ENCODE peak calls at places on chromosome 13, in ten cellular contexts. One of them, this sample, is unnamed.

GRCh38 chr13:66312312-66313087 is 917.6 kb downstream of the PCDH9 start:
- DNase-seq in HCT116: no peak
- DNase-seq in astrocyte of the spinal cord: peak; percentile 92
- DNase-seq in fibroblast of pulmonary artery: peak; percentile 85
- DNase-seq in vagina: no peak
- DNase-seq in K562: no peak
- DNase-seq in PC-3: peak; percentile 80
- DNase-seq in prostate gland: peak; percentile 68
- DNase-seq in retinal pigment epithelial cell: peak; percentile 11
- DNase-seq in colonic mucosa: peak; percentile 61
- DNase-seq in this sample: peak; percentile 81

GRCh38 chr13:110759710-110760109 is 46.2 kb downstream of the ING1 start:
- DNase-seq in HCT116: no peak
- DNase-seq in astrocyte of the spinal cord: peak; percentile 32
- DNase-seq in fibroblast of pulmonary artery: peak; percentile 74
- DNase-seq in vagina: no peak
- DNase-seq in K562: no peak
- DNase-seq in PC-3: peak; percentile 42
- DNase-seq in prostate gland: no peak
- DNase-seq in retinal pigment epithelial cell: no peak
- DNase-seq in colonic mucosa: no peak
- DNase-seq in this sample: peak; percentile 80

GRCh38 chr13:32233062-32233461 is 82.1 kb downstream of the ZAR1L start:
- DNase-seq in HCT116: no peak
- DNase-seq in astrocyte of the spinal cord: no peak
- DNase-seq in fibroblast of pulmonary artery: no peak
- DNase-seq in vagina: no peak
- DNase-seq in K562: no peak
- DNase-seq in PC-3: no peak
- DNase-seq in prostate gland: no peak
- DNase-seq in retinal pigment epithelial cell: no peak
- DNase-seq in colonic mucosa: no peak
- DNase-seq in this sample: no peak

GRCh38 chr13:106183410-106184128 is 351.9 kb downstream of the EFNB2 start:
- DNase-seq in HCT116: no peak
- DNase-seq in astrocyte of the spinal cord: no peak
- DNase-seq in fibroblast of pulmonary artery: no peak
- DNase-seq in vagina: no peak
- DNase-seq in K562: no peak
- DNase-seq in PC-3: no peak
- DNase-seq in prostate gland: no peak
- DNase-seq in retinal pigment epithelial cell: no peak
- DNase-seq in colonic mucosa: peak; percentile 85
- DNase-seq in this sample: no peak

GRCh38 chr13:71727036-71727435 is 140.0 kb downstream of the DACH1 start:
- DNase-seq in HCT116: no peak
- DNase-seq in astrocyte of the spinal cord: no peak
- DNase-seq in fibroblast of pulmonary artery: no peak
- DNase-seq in vagina: no peak
- DNase-seq in K562: no peak
- DNase-seq in PC-3: no peak
- DNase-seq in prostate gland: no peak
- DNase-seq in retinal pigment epithelial cell: no peak
- DNase-seq in colonic mucosa: no peak
- DNase-seq in this sample: no peak

GRCh38 chr13:27967736-27968315 is 1.3 kb downstream of the CDX2 start:
- DNase-seq in HCT116: no peak
- DNase-seq in astrocyte of the spinal cord: no peak
- DNase-seq in fibroblast of pulmonary artery: no peak
- DNase-seq in vagina: no peak
- DNase-seq in K562: no peak
- DNase-seq in PC-3: no peak
- DNase-seq in prostate gland: no peak
- DNase-seq in retinal pigment epithelial cell: no peak
- DNase-seq in colonic mucosa: no peak
- DNase-seq in this sample: no peak

GRCh38 chr13:46369506-46370268 is 17.4 kb downstream of the RUBCNL start:
- DNase-seq in HCT116: no peak
- DNase-seq in astrocyte of the spinal cord: peak; percentile 88
- DNase-seq in fibroblast of pulmonary artery: peak; percentile 70
- DNase-seq in vagina: no peak
- DNase-seq in K562: no peak
- DNase-seq in PC-3: no peak
- DNase-seq in prostate gland: no peak
- DNase-seq in retinal pigment epithelial cell: no peak
- DNase-seq in colonic mucosa: no peak
- DNase-seq in this sample: peak; percentile 89

GRCh38 chr13:42215578-42216421 is 56.2 kb upstream of the AKAP11 start:
- DNase-seq in HCT116: peak; percentile 29
- DNase-seq in astrocyte of the spinal cord: peak; percentile 60
- DNase-seq in fibroblast of pulmonary artery: peak; percentile 65
- DNase-seq in vagina: no peak
- DNase-seq in K562: peak; percentile 4
- DNase-seq in PC-3: peak; percentile 53
- DNase-seq in prostate gland: no peak
- DNase-seq in retinal pigment epithelial cell: no peak
- DNase-seq in colonic mucosa: peak; percentile 21
- DNase-seq in this sample: peak; percentile 8

GRCh38 chr13:99984463-99985242 is 3.1 kb downstream of the ZIC2 start:
- DNase-seq in HCT116: no peak
- DNase-seq in astrocyte of the spinal cord: peak; percentile 32
- DNase-seq in fibroblast of pulmonary artery: no peak
- DNase-seq in vagina: no peak
- DNase-seq in K562: no peak
- DNase-seq in PC-3: no peak
- DNase-seq in prostate gland: no peak
- DNase-seq in retinal pigment epithelial cell: no peak
- DNase-seq in colonic mucosa: no peak
- DNase-seq in this sample: no peak

GRCh38 chr13:59745395-59745788 is 418.3 kb downstream of the DIAPH3 start:
- DNase-seq in HCT116: no peak
- DNase-seq in astrocyte of the spinal cord: peak; percentile 39
- DNase-seq in fibroblast of pulmonary artery: peak; percentile 59
- DNase-seq in vagina: no peak
- DNase-seq in K562: no peak
- DNase-seq in PC-3: no peak
- DNase-seq in prostate gland: no peak
- DNase-seq in retinal pigment epithelial cell: no peak
- DNase-seq in colonic mucosa: no peak
- DNase-seq in this sample: no peak

GRCh38 chr13:98686281-98686680 is 66.2 kb downstream of the SLC15A1 start:
- DNase-seq in HCT116: no peak
- DNase-seq in astrocyte of the spinal cord: no peak
- DNase-seq in fibroblast of pulmonary artery: no peak
- DNase-seq in vagina: no peak
- DNase-seq in K562: no peak
- DNase-seq in PC-3: no peak
- DNase-seq in prostate gland: no peak
- DNase-seq in retinal pigment epithelial cell: no peak
- DNase-seq in colonic mucosa: no peak
- DNase-seq in this sample: no peak
- H3K4me3 ChIP-seq in HCT116: no peak overlapping the region
- H3K4me3 ChIP-seq in astrocyte of the spinal cord: no peak overlapping the region
- H3K4me3 ChIP-seq in fibroblast of pulmonary artery: no peak overlapping the region
- H3K4me3 ChIP-seq in vagina: no peak overlapping the region
- H3K4me3 ChIP-seq in K562: no peak overlapping the region
- H3K4me3 ChIP-seq in PC-3: no peak overlapping the region
- H3K4me3 ChIP-seq in prostate gland: no peak overlapping the region
- H3K4me3 ChIP-seq in retinal pigment epithelial cell: no peak overlapping the region
- H3K4me3 ChIP-seq in colonic mucosa: no peak overlapping the region
- H3K4me3 ChIP-seq in this sample: no peak overlapping the region

DNA sequence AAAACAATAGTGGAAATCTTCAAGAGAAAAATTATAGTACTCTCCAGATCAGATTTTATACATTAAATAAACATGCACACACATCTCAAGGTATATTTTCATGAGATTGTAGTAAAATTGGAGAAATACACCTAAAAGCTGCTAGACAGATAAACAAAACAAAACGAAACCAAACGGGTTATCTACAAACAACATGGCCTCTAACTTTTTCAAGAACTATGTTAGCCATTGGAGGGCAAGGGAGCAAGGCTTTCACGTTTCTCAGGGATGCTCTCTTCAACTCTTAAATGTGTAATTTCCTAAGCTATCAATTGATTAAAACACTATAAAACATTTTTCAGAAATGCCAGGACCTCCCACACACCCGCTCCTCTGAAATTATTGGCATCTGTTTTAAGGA is 1262.4 kb upstream of the PCDH20 start:
- DNase-seq in HCT116: no peak
- DNase-seq in astrocyte of the spinal cord: no peak
- DNase-seq in fibroblast of pulmonary artery: no peak
- DNase-seq in vagina: no peak
- DNase-seq in K562: no peak
- DNase-seq in PC-3: no peak
- DNase-seq in prostate gland: no peak
- DNase-seq in retinal pigment epithelial cell: no peak
- DNase-seq in colonic mucosa: no peak
- DNase-seq in this sample: no peak
- H3K4me3 ChIP-seq in HCT116: no peak overlapping the region
- H3K4me3 ChIP-seq in astrocyte of the spinal cord: no peak overlapping the region
- H3K4me3 ChIP-seq in fibroblast of pulmonary artery: no peak overlapping the region
- H3K4me3 ChIP-seq in vagina: no peak overlapping the region
- H3K4me3 ChIP-seq in K562: no peak overlapping the region
- H3K4me3 ChIP-seq in PC-3: no peak overlapping the region
- H3K4me3 ChIP-seq in prostate gland: no peak overlapping the region
- H3K4me3 ChIP-seq in retinal pigment epithelial cell: no peak overlapping the region
- H3K4me3 ChIP-seq in colonic mucosa: no peak overlapping the region
- H3K4me3 ChIP-seq in this sample: no peak overlapping the region

GRCh38 chr13:21060063-21060826 is 1.1 kb downstream of the LATS2 start:
- DNase-seq in HCT116: no peak
- DNase-seq in astrocyte of the spinal cord: peak; percentile 54
- DNase-seq in fibroblast of pulmonary artery: peak; percentile 59
- DNase-seq in vagina: no peak
- DNase-seq in K562: no peak
- DNase-seq in PC-3: peak; percentile 33
- DNase-seq in prostate gland: peak; percentile 17
- DNase-seq in retinal pigment epithelial cell: no peak
- DNase-seq in colonic mucosa: peak; percentile 32
- DNase-seq in this sample: no peak
- H3K4me3 ChIP-seq in HCT116: peak overlapping the region; percentile 85
- H3K4me3 ChIP-seq in astrocyte of the spinal cord: peak overlapping the region; percentile 65
- H3K4me3 ChIP-seq in fibroblast of pulmonary artery: peak overlapping the region; percentile 76
- H3K4me3 ChIP-seq in vagina: peak overlapping the region; percentile 75
- H3K4me3 ChIP-seq in K562: peak overlapping the region; percentile 78
- H3K4me3 ChIP-seq in PC-3: peak overlapping the region; percentile 96
- H3K4me3 ChIP-seq in prostate gland: peak overlapping the region; percentile 88
- H3K4me3 ChIP-seq in retinal pigment epithelial cell: peak overlapping the region; percentile 73
- H3K4me3 ChIP-seq in colonic mucosa: peak overlapping the region; percentile 86
- H3K4me3 ChIP-seq in this sample: peak overlapping the region; percentile 89

DNA sequence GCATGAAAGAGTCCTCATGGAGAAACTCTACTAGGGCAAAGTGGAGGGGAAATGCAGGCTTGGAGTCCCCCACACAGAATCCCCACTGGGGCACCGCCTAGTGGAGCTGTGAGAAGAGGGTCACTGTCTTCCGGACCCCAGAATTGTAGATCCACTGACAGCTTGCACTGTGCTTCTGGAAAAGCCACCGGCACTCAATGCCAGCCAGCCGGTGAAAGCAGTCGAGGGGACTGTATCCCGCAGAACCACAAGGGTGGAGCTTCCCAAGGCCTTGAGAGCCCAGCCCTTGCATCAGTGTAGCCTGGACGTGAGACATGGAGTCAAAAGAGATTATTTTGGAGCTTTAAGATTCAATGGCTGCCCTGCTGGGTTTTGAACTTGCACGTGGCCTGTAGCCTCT is 47.2 kb upstream of the FAM124A start:
- DNase-seq in HCT116: no peak
- DNase-seq in astrocyte of the spinal cord: no peak
- DNase-seq in fibroblast of pulmonary artery: no peak
- DNase-seq in vagina: no peak
- DNase-seq in K562: no peak
- DNase-seq in PC-3: no peak
- DNase-seq in prostate gland: no peak
- DNase-seq in retinal pigment epithelial cell: no peak
- DNase-seq in colonic mucosa: no peak
- DNase-seq in this sample: no peak
- H3K4me3 ChIP-seq in HCT116: no peak overlapping the region
- H3K4me3 ChIP-seq in astrocyte of the spinal cord: no peak overlapping the region
- H3K4me3 ChIP-seq in fibroblast of pulmonary artery: no peak overlapping the region
- H3K4me3 ChIP-seq in vagina: no peak overlapping the region
- H3K4me3 ChIP-seq in K562: no peak overlapping the region
- H3K4me3 ChIP-seq in PC-3: no peak overlapping the region
- H3K4me3 ChIP-seq in prostate gland: no peak overlapping the region
- H3K4me3 ChIP-seq in retinal pigment epithelial cell: no peak overlapping the region
- H3K4me3 ChIP-seq in colonic mucosa: no peak overlapping the region
- H3K4me3 ChIP-seq in this sample: no peak overlapping the region